ENCODE peak calls at places on chromosomes 3 and 15, in five cellular contexts. P, S, Y, V and O are unnamed samples.

GRCh38 chr15:52351206-52351907 is 55.8 kb upstream of the MYO5C start:
- DNase-seq in P (no peak), S (no peak), Y (no peak), V (no peak), O (no peak)

GRCh38 chr3:13801361-13802214 is 78.3 kb downstream of the WNT7A start:
- DNase-seq in Y (no peak), P (no peak), V (no peak), S (no peak), O (no peak)

GRCh38 chr15:51312132-51312531 is 26.3 kb downstream of the CYP19A1 start:
- DNase-seq in Y (no peak), S (no peak), V (peak), P (no peak), O (no peak)

GRCh38 chr3:171776839-171777607 is 33.3 kb downstream of the PLD1 start:
- DNase-seq in P (no peak), S (no peak), Y (no peak), V (no peak), O (no peak)

GRCh38 chr3:152331975-152332374 is 63.2 kb downstream of the MBNL1 start:
- DNase-seq in P (no peak), Y (no peak), S (no peak), V (no peak), O (no peak)

GRCh38 chr3:66401578-66402382 is 99.0 kb downstream of the LRIG1 start:
- DNase-seq in P (no peak), S (no peak), V (no peak), Y (no peak), O (no peak)

GRCh38 chr3:120129718-120130117 is 35.5 kb upstream of the GSK3B start:
- DNase-seq in Y (no peak), V (no peak), S (no peak), P (no peak), O (no peak)

GRCh38 chr15:41794081-41794480 is 19.8 kb downstream of the MAPKBP1 start:
- DNase-seq in S (no peak), V (no peak), P (no peak), Y (no peak), O (no peak)

GRCh38 chr3:177050466-177051237 is 146.6 kb downstream of the TBL1XR1 start:
- DNase-seq in V (peak), Y (peak), P (peak), S (peak), O (no peak)

GRCh38 chr15:56532766-56533455 is 68.0 kb upstream of the MNS1 start:
- DNase-seq in P (no peak), Y (no peak), S (no peak), V (no peak), O (no peak)

GRCh38 chr3:25558106-25558505 is 106.6 kb downstream of the TOP2B start:
- DNase-seq in S (no peak), Y (no peak), P (no peak), V (no peak), O (no peak)

GRCh38 chr15:59941612-59942011 is 62.5 kb upstream of the FOXB1 start:
- DNase-seq in S (no peak), V (no peak), P (no peak), Y (no peak), O (no peak)

GRCh38 chr3:131072099-131072559 is 45.5 kb downstream of the NEK11 start:
- DNase-seq in P (peak), Y (no peak), V (no peak), S (no peak), O (no peak)

GRCh38 chr15:40249477-40250303 is 10.8 kb downstream of the PAK6 start:
- DNase-seq in P (no peak), V (no peak), S (no peak), Y (peak), O (no peak)

DNA sequence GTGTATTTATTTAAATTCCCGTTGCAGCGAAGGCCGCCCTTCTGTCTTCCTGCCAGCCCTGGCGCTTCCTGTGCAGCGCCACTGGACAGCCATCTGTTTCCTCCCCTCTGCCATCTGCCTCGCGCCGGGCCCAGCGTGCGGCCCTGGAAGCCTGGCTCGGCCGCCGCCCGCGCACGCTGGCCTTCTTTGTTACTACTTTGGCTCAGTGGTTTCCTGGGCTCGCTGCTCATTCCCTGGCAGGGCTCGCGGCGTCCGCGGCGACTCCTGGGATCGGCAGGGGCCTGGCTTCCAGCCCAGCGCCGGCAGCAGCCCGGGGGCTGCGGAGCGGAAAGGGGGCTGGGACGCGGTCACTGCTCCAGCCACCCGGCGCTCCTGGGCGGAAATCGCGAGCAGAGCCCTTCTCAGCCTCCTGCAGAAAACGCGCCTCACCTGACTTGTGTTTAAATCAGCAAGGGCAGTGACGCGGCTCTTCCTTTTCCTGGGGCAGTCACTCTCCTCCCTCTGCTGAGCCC is 9.9 kb downstream of the CMTM7 start:
- DNase-seq in S (no peak), P (no peak), Y (peak), V (peak), O (no peak)
- TF ChIP-seq ZBTB33 in S (no peak), P (no peak), Y (peak), V (peak), O (no peak)

DNA sequence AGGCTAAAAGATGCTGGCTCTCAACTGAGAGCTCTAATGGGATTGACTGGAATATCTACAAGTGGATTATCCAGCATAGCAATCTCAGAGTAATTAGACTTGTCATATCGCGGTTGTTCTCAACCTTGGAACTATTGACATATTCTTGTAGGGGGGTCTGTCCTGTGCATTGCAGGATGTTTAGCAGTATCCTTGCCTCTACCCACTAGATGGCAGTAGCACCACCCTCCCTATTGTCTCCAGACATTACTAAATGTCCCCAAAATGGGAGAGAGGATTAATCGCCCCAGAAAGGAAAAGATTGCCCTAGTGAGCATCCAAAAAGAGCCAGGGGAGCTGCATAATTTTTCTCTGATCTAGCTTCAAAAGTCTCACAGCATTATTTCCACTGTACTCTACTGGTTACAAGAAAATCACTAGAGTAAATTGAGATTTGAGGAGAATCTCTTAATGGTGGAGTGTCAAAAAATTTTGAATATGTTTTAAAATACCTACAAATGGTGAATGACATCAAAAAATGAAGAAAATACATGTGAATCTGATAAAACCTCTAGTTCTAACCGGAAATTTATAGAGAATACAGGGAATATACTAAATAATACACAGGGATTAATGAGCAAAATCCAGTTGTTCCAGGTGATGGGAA is 388.2 kb upstream of the AGTR1 start:
- DNase-seq in V (peak), Y (peak), S (peak), P (peak), O (no peak)
- TF ChIP-seq ZBTB33 in V (no peak), Y (no peak), S (no peak), P (no peak), O (no peak)

GRCh38 chr15:69303337-69304175 is 4.8 kb downstream of the PAQR5 start:
- DNase-seq in Y (no peak), S (no peak), V (no peak), P (peak), O (no peak)
- TF ChIP-seq ZBTB33 in Y (no peak), S (no peak), V (no peak), P (no peak), O (no peak)

DNA sequence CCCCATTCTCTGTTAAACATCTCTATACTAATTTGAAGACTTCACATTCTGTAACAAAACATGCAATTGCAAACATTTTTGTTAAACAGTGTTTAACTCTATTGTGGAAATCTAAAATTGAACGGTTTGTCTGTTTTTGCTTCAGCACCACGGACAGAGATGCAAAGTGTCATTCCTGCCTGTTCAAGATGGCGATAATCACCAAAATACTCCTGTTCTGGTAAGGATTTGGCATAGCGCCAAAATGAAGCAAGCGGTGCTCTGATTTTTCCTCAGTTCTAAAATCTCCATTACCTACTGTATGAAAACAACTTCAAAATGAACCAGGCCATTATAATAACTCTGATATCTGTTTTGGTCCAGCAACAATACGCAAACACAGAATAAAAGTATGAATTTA is 129.7 kb upstream of the TUSC7 start:
- DNase-seq in P (no peak), S (no peak), Y (no peak), V (peak), O (no peak)
- TF ChIP-seq ZBTB33 in P (no peak), S (no peak), Y (no peak), V (no peak), O (no peak)

DNA sequence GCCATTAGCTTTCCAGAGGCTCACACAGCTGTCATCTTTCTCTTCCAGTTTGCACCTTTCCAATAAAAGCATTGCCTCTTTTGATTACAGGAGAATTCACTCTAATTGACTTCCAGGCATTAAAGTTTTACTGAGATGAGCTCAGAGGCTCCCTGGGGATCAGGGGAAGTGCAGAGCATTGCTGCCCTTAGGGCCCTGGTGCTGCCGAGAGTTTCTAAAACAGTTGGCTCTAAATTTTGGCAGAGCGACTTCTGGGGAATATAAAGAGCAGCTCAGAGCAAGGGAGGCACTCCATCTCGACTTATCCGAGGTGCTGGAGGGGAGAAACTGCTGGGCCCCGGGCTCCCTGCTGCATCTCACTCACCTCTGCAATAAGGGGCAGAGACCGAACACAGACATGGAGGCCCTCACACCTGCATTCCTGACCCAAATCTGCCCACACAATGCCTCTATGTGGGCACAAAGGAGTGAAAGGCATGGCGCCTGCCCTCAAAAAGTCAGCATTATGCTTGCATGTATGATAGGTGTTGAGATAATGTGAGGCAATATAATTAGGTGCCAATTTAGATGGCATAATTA is 61.7 kb downstream of the SCN11A start:
- DNase-seq in S (no peak), Y (no peak), V (no peak), P (no peak), O (no peak)
- TF ChIP-seq ZBTB33 in S (no peak), Y (no peak), V (no peak), P (no peak), O (no peak)